ENCODE peak calls at places on chromosomes 2 and 18, in seven cellular contexts. B is fibroblast of the aortic adventitia; U is NCI-H460; F is stimulated activated CD8-positive, alpha-beta memory T cell treated with anti-CD3 and anti-CD28 coated beads, Interleukin-15, amount 100 ng/mL, for 24 hours; Y is posterior cingulate gyrus; O is activated CD4-positive, alpha-beta T cell treated with anti-CD3 and anti-CD28 coated beads, Interleukin-2, amount 50 U/mL, for 48 hours; H is EL. Q is an unnamed sample.

GRCh38 chr2:19607931-19608762 is 249.7 kb upstream of the OSR1 start:
- DNase-seq in H (peak), B (peak), O (no peak), F (no peak), U (no peak), Y (no peak), Q (no peak)

GRCh38 chr2:138421971-138422335 is 79.6 kb upstream of the SPOPL start:
- DNase-seq in U (peak), H (peak), O (no peak), B (peak), F (no peak), Y (no peak), Q (peak)

GRCh38 chr2:12717988-12718661 is 1.4 kb downstream of the TRIB2 start:
- DNase-seq in B (peak), Y (no peak), U (no peak), F (no peak), H (peak), O (peak), Q (peak)

GRCh38 chr2:168652997-168653906 is 149.2 kb upstream of the NOSTRIN start:
- DNase-seq in O (no peak), H (no peak), Y (no peak), B (no peak), U (no peak), F (no peak), Q (no peak)

GRCh38 chr18:24959100-24959499 is 392.9 kb downstream of the ZNF521 start:
- DNase-seq in B (no peak), O (no peak), F (no peak), H (no peak), Y (no peak), U (no peak), Q (no peak)

GRCh38 chr18:48310999-48311398 is 98.2 kb downstream of the ZBTB7C start:
- DNase-seq in F (no peak), U (no peak), Y (no peak), B (no peak), O (no peak), H (no peak), Q (no peak)

GRCh38 chr2:141195087-141195486 is 935.7 kb downstream of the LRP1B start:
- DNase-seq in H (no peak), U (no peak), F (no peak), O (no peak), B (no peak), Y (no peak), Q (no peak)

GRCh38 chr2:222677981-222678380 is 6.5 kb downstream of the MOGAT1 start:
- DNase-seq in Y (no peak), O (no peak), F (no peak), B (no peak), H (no peak), U (no peak), Q (no peak)

GRCh38 chr2:146677280-146677679 is 1167.5 kb upstream of the ACVR2A start:
- DNase-seq in U (no peak), O (no peak), Y (no peak), B (no peak), F (no peak), H (peak), Q (no peak)

GRCh38 chr2:108594982-108595464 is 60.8 kb downstream of the LIMS1 start:
- DNase-seq in H (peak), B (peak), O (no peak), Y (no peak), U (no peak), F (no peak), Q (peak)

GRCh38 chr2:61882850-61883249 is 5.6 kb downstream of the CCT4 start:
- DNase-seq in U (no peak), O (no peak), H (no peak), F (no peak), B (no peak), Y (no peak), Q (no peak)

GRCh38 chr2:48306409-48307284 is 223.3 kb upstream of the STON1 start:
- DNase-seq in Y (no peak), O (no peak), F (no peak), U (no peak), B (peak), H (no peak), Q (no peak)

GRCh38 chr2:189267925-189268579 is 88.5 kb upstream of the COL5A2 start:
- DNase-seq in U (no peak), O (no peak), Y (no peak), B (peak), H (peak), F (no peak), Q (peak)

GRCh38 chr2:29638641-29639040 is 282.7 kb downstream of the ALK start:
- DNase-seq in B (no peak), U (no peak), H (no peak), Y (no peak), O (no peak), F (no peak), Q (no peak)

GRCh38 chr2:216222650-216223352 is 113.7 kb downstream of the XRCC5 start:
- DNase-seq in O (peak), B (peak), U (no peak), H (peak), Y (no peak), F (no peak), Q (peak)

GRCh38 chr2:127208313-127208712 is 11.8 kb downstream of the CYP27C1 start:
- DNase-seq in B (no peak), O (no peak), F (no peak), U (no peak), Y (no peak), H (peak), Q (no peak)

GRCh38 chr2:175726213-175726612 is 275.9 kb downstream of the LNPK start:
- DNase-seq in U (no peak), Y (no peak), H (peak), B (peak), F (no peak), O (no peak), Q (no peak)

GRCh38 chr2:235433860-235434259 is 60.0 kb upstream of the AGAP1 start:
- DNase-seq in F (no peak), Y (peak), B (peak), U (peak), O (no peak), H (peak), Q (peak)

GRCh38 chr2:202376460-202377307 is 557 bp downstream of the BMPR2 start:
- DNase-seq in O (peak), B (peak), Y (peak), U (peak), H (peak), F (peak), Q (peak)

GRCh38 chr2:56197816-56198215 is 14.0 kb downstream of the CCDC85A start:
- DNase-seq in Y (no peak), H (no peak), B (no peak), U (no peak), O (no peak), F (no peak), Q (no peak)

GRCh38 chr18:30163573-30163972 is 879.0 kb downstream of the DSC3 start:
- DNase-seq in B (no peak), F (no peak), Y (no peak), H (no peak), U (no peak), O (no peak), Q (no peak)

GRCh38 chr18:13611616-13612110 is 114.7 kb downstream of the FAM210A start:
- DNase-seq in O (peak), F (no peak), U (no peak), Y (no peak), B (peak), H (peak), Q (peak)

GRCh38 chr2:70270323-70270722 is 12.4 kb downstream of the PCYOX1 start:
- DNase-seq in H (no peak), U (no peak), B (no peak), Y (no peak), O (no peak), F (no peak), Q (no peak)

Q was measured in endothelial cell of umbilical vein.